ENCODE peak calls at places on chromosome 9, in five cellular contexts. T is midbrain; E is stimulated activated naive CD8-positive, alpha-beta T cell treated with anti-CD3 and anti-CD28 coated beads, Interleukin-15, Interleukin-2, amounts not matched to agents 100 U/mL and 50 U/mL, for 24 hours; N is NCI-H774; W is central memory CD4-positive, alpha-beta T cell. X is an unnamed sample.

GRCh38 chr9:134399435-134400056 is 73.3 kb downstream of the RXRA start:
- DNase-seq in N (no peak), W (no peak), E (no peak), T (no peak), X (no peak)

GRCh38 chr9:92350129-92350739 is 24.5 kb downstream of the CENPP start:
- DNase-seq in E (no peak), N (no peak), T (no peak), W (no peak), X (no peak)

GRCh38 chr9:137026828-137027227 is 1.2 kb downstream of the ABCA2 start:
- DNase-seq in E (no peak), W (no peak), N (no peak), T (no peak), X (no peak)

GRCh38 chr9:121743441-121744001 is 92.1 kb downstream of the DAB2IP start:
- DNase-seq in N (peak), W (no peak), T (peak), E (no peak), X (peak)

GRCh38 chr9:93127395-93127911 is 6.6 kb downstream of the NINJ1 start:
- DNase-seq in N (no peak), E (no peak), W (no peak), T (peak), X (no peak)

GRCh38 chr9:5437254-5438216 is at the start of gene PLGRKT:
- DNase-seq in T (peak), W (peak), N (peak), E (peak), X (peak)

GRCh38 chr9:99931155-99931840 is 24.8 kb downstream of the STX17 start:
- DNase-seq in E (no peak), W (no peak), T (no peak), N (no peak), X (no peak)

GRCh38 chr9:137683307-137683864 is 64.6 kb downstream of the EHMT1 start:
- DNase-seq in T (no peak), N (no peak), E (no peak), W (no peak), X (no peak)

GRCh38 chr9:109166171-109166770 is 778 bp downstream of the FRRS1L start:
- DNase-seq in W (no peak), N (no peak), E (no peak), T (no peak), X (no peak)

GRCh38 chr9:109417585-109418544 is 80.2 kb downstream of the PTPN3 start:
- DNase-seq in W (no peak), E (no peak), T (no peak), N (no peak), X (no peak)

GRCh38 chr9:91420471-91421021 is 3.1 kb downstream of the NFIL3 start:
- DNase-seq in T (no peak), N (no peak), W (no peak), E (no peak), X (peak)

GRCh38 chr9:128001411-128002298 is 20.9 kb upstream of the EEIG1 start:
- DNase-seq in T (no peak), E (no peak), W (no peak), N (no peak), X (no peak)

GRCh38 chr9:109416135-109416706 is 81.9 kb downstream of the PTPN3 start:
- DNase-seq in N (no peak), E (peak), T (no peak), W (no peak), X (no peak)

X was measured in prostate gland.